ENCODE peak calls at places on chromosomes 6 and 20, in seven cellular contexts. E is RCC 7860; B is posterior cingulate gyrus; V is ovary; Y is activated CD4-positive, alpha-beta T cell treated with anti-CD3 and anti-CD28 coated beads, Interleukin-2, amount 50 U/mL, for 1 hour; S is fibroblast of the conjunctiva; L is NCI-H774. F is an unnamed sample.

GRCh38 chr20:396619-397431 is 11.3 kb upstream of the RBCK1 start:
- DNase-seq in E (no peak), B (no peak), V (no peak), Y (no peak), S (no peak), L (no peak), F (no peak)

GRCh38 chr6:125584468-125584939 is 164.9 kb upstream of the HEY2 start:
- DNase-seq in E (no peak), B (peak), V (no peak), Y (no peak), S (no peak), L (peak), F (no peak)

GRCh38 chr6:70394518-70395300 is 18.6 kb upstream of the FAM135A start:
- DNase-seq in E (no peak), B (no peak), V (no peak), Y (no peak), S (no peak), L (no peak), F (no peak)

GRCh38 chr20:32685541-32686529 is 12.1 kb upstream of the C20orf203 start:
- DNase-seq in E (no peak), B (no peak), V (no peak), Y (no peak), S (peak), L (no peak), F (no peak)

GRCh38 chr6:1890071-1890470 is 280.4 kb downstream of the FOXC1 start:
- DNase-seq in E (no peak), B (no peak), V (no peak), Y (no peak), S (no peak), L (no peak), F (no peak)

GRCh38 chr6:84645000-84645399 is 119.4 kb downstream of the TBX18 start:
- DNase-seq in E (peak), B (no peak), V (no peak), Y (no peak), S (peak), L (no peak), F (no peak)

GRCh38 chr20:64164123-64164836 is at the start of gene MYT1:
- DNase-seq in E (no peak), B (peak), V (no peak), Y (no peak), S (no peak), L (peak), F (peak)

GRCh38 chr20:47343007-47343472 is 13.5 kb downstream of the ZMYND8 start:
- DNase-seq in E (no peak), B (no peak), V (no peak), Y (no peak), S (no peak), L (no peak), F (no peak)

GRCh38 chr6:167338551-167339117 is 13.7 kb downstream of the TTLL2 start:
- DNase-seq in E (no peak), B (no peak), V (no peak), Y (no peak), S (no peak), L (no peak), F (no peak)